ENCODE peak calls at places on chromosomes 12 and 14, in nine cellular contexts. M is amniotic stem cell, A is NCI-H345, T is brain microvascular endothelial cell, D is neural progenitor cell, Z is T-helper 17 cell, F is DMS153, J is SK-MEL-5, S is left cardiac atrium. P is an unnamed sample.

GRCh38 chr14:23359722-23360447 is 5.1 kb downstream of the EFS start:
- DNase-seq in D (no peak), A (no peak), F (no peak), J (no peak), S (no peak), Z (no peak), M (no peak), T (no peak), P (no peak)

GRCh38 chr12:13811061-13811460 is 170.3 kb downstream of the GRIN2B start:
- DNase-seq in M (no peak), S (no peak), F (no peak), T (no peak), J (no peak), D (no peak), Z (no peak), A (no peak), P (no peak)

GRCh38 chr12:10331642-10332239 is 24.1 kb downstream of the KLRD1 start:
- DNase-seq in S (no peak), D (peak; percentile 72), F (peak; percentile 53), T (peak; percentile 41), J (peak; percentile 79), M (peak; percentile 44), Z (no peak), A (peak; percentile 56), P (peak; percentile 72)

GRCh38 chr12:12333407-12333831 is 16.6 kb downstream of the MANSC1 start:
- DNase-seq in Z (no peak), F (peak; percentile 93), A (peak; percentile 99), J (no peak), M (no peak), T (peak; percentile 35), S (no peak), D (no peak), P (no peak)

GRCh38 chr14:77469539-77469938 is 11.6 kb downstream of the AHSA1 start:
- DNase-seq in T (no peak), A (no peak), D (no peak), J (no peak), Z (no peak), F (no peak), M (no peak), S (no peak), P (no peak)

GRCh38 chr12:106581543-106582263 is 1.1 kb upstream of the RFX4 start:
- DNase-seq in M (no peak), F (no peak), Z (no peak), D (peak; percentile 90), S (no peak), A (no peak), T (no peak), J (no peak), P (peak; percentile 90)

GRCh38 chr12:22180699-22181098 is 134.7 kb downstream of the CMAS start:
- DNase-seq in A (no peak), F (no peak), Z (no peak), M (no peak), J (no peak), S (no peak), T (no peak), D (no peak), P (no peak)

GRCh38 chr12:108701779-108702435 is 29.4 kb downstream of the CORO1C start:
- DNase-seq in D (no peak), T (peak; percentile 67), S (no peak), Z (no peak), A (no peak), F (no peak), M (no peak), J (no peak), P (no peak)

GRCh38 chr12:10739157-10740118 is 16.3 kb upstream of the YBX3 start:
- DNase-seq in M (no peak), A (no peak), J (no peak), D (no peak), T (no peak), F (no peak), Z (no peak), S (no peak), P (no peak)

GRCh38 chr12:95605087-95605486 is 53.8 kb upstream of the USP44 start:
- DNase-seq in D (no peak), F (no peak), S (no peak), T (peak; percentile 60), M (no peak), J (no peak), Z (no peak), A (no peak), P (no peak)